ENCODE peak calls at places on chromosomes 11 and 22, in five cellular contexts. I is astrocyte, O is endothelial cell of umbilical vein, B is OCI-LY7, Q is PC-3. F is an unnamed sample.

GRCh38 chr11:17298302-17298701 is 21.8 kb downstream of the NUCB2 start:
- DNase-seq in I (no peak), O (no peak), B (no peak), Q (no peak), F (no peak)

GRCh38 chr11:78312712-78313111 is 104.9 kb downstream of the GAB2 start:
- DNase-seq in I (no peak), O (no peak), B (no peak), Q (no peak), F (no peak)

GRCh38 chr11:94794287-94795168 is 26.4 kb downstream of the AMOTL1 start:
- DNase-seq in I (peak; percentile 99), O (peak; percentile 93), B (no peak), Q (peak; percentile 94), F (peak; percentile 93)

GRCh38 chr22:42560781-42561180 is 7.0 kb downstream of the SERHL2 start:
- DNase-seq in I (no peak), O (no peak), B (peak; percentile 64), Q (no peak), F (peak; percentile 14)

GRCh38 chr22:38462960-38463784 is 4.7 kb upstream of the KDELR3 start:
- DNase-seq in I (no peak), O (no peak), B (peak; percentile 62), Q (no peak), F (peak; percentile 59)

GRCh38 chr11:114191893-114192292 is 104.3 kb upstream of the NNMT start:
- DNase-seq in I (no peak), O (no peak), B (no peak), Q (no peak), F (no peak)

GRCh38 chr22:30803679-30804078 is 109.0 kb downstream of the OSBP2 start:
- DNase-seq in I (no peak), O (no peak), B (no peak), Q (no peak), F (no peak)

GRCh38 chr22:19610518-19611253 is 86.5 kb upstream of the CLDN5 start:
- DNase-seq in I (no peak), O (no peak), B (peak; percentile 24), Q (no peak), F (no peak)

GRCh38 chr11:103927535-103927934 is 108.9 kb upstream of the DDI1 start:
- DNase-seq in I (no peak), O (no peak), B (peak; percentile 28), Q (peak; percentile 49), F (no peak)

GRCh38 chr22:19213496-19214473 is 35.2 kb upstream of the SLC25A1 start:
- DNase-seq in I (no peak), O (no peak), B (no peak), Q (no peak), F (no peak)

GRCh38 chr11:123640677-123641494 is 13.5 kb downstream of the SCN3B start:
- DNase-seq in I (no peak), O (peak; percentile 49), B (peak; percentile 50), Q (peak; percentile 67), F (peak; percentile 40)

GRCh38 chr11:69920500-69921428 is 101.5 kb upstream of the FGF3 start:
- DNase-seq in I (no peak), O (no peak), B (no peak), Q (no peak), F (no peak)

GRCh38 chr11:107859459-107860239 is 1.1 kb upstream of the SLC35F2 start:
- DNase-seq in I (no peak), O (peak; percentile 49), B (peak; percentile 53), Q (peak; percentile 84), F (peak; percentile 25)

GRCh38 chr11:47245586-47246357 is 2.8 kb downstream of the ACP2 start:
- DNase-seq in I (no peak), O (no peak), B (no peak), Q (no peak), F (no peak)

GRCh38 chr22:36016656-36017055 is 12.0 kb downstream of the RBFOX2 start:
- DNase-seq in I (peak; percentile 62), O (no peak), B (peak; percentile 41), Q (no peak), F (no peak)

GRCh38 chr22:30245985-30246901 is at the start of gene LIF:
- DNase-seq in I (peak; percentile 75), O (peak; percentile 19), B (no peak), Q (no peak), F (peak; percentile 83)

GRCh38 chr11:4068962-4069361 is 25.6 kb upstream of the RRM1 start:
- DNase-seq in I (peak; percentile 15), O (no peak), B (peak; percentile 25), Q (no peak), F (no peak)

GRCh38 chr11:19959697-19960096 is 200.6 kb downstream of the DBX1 start:
- DNase-seq in I (peak; percentile 56), O (no peak), B (no peak), Q (no peak), F (no peak)

GRCh38 chr11:8283510-8284272 is 20.0 kb upstream of the LMO1 start:
- DNase-seq in I (no peak), O (no peak), B (no peak), Q (no peak), F (peak; percentile 18)

GRCh38 chr22:49960967-49961600 is 512 bp downstream of the PIM3 start:
- DNase-seq in I (peak; percentile 45), O (peak; percentile 26), B (peak; percentile 65), Q (peak; percentile 47), F (peak; percentile 45)

GRCh38 chr22:29617922-29618629 is 14.6 kb downstream of the NF2 start:
- DNase-seq in I (peak; percentile 83), O (no peak), B (no peak), Q (peak; percentile 86), F (peak; percentile 54)

GRCh38 chr11:30282289-30282631 is 40.6 kb upstream of the ARL14EP start:
- DNase-seq in I (no peak), O (no peak), B (peak; percentile 17), Q (no peak), F (no peak)

GRCh38 chr22:24402460-24403192 is 24.8 kb upstream of the ADORA2A start:
- DNase-seq in I (peak; percentile 93), O (peak; percentile 97), B (no peak), Q (peak; percentile 94), F (peak; percentile 94)

GRCh38 chr11:93775289-93775688 is 8.8 kb upstream of the MED17 start:
- DNase-seq in I (no peak), O (peak; percentile 26), B (peak; percentile 41), Q (peak; percentile 48), F (peak; percentile 18)

GRCh38 chr11:111571829-111572501 is 30.3 kb upstream of the SIK2 start:
- DNase-seq in I (no peak), O (peak; percentile 54), B (no peak), Q (peak; percentile 45), F (no peak)

GRCh38 chr11:111575748-111576147 is 26.5 kb upstream of the SIK2 start:
- DNase-seq in I (no peak), O (no peak), B (no peak), Q (no peak), F (no peak)

GRCh38 chr11:111574373-111575230 is 27.6 kb upstream of the SIK2 start:
- DNase-seq in I (no peak), O (no peak), B (peak; percentile 50), Q (no peak), F (peak; percentile 18)

GRCh38 chr11:111570796-111571195 is 30.3 kb downstream of the LAYN start:
- DNase-seq in I (no peak), O (peak; percentile 47), B (no peak), Q (no peak), F (no peak)

DNA sequence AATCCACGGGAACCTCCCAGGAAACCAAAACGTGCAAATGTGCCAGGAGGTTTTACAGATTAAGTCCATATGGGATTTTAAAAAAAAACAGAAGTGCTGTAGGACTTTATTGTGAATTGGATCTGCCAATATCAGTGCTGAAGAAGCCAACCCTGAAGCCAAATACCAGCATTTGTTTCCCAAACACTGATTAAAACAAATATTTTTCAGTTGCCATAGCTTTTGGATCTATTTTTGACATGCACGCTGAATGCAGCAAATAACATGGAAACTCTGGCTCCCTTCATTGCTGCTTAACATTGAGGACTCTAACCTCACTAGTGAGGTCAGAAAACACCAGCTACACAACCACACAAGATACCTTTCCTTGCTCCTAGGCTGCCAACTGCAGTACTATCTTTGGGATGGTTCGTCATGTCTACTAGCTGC is 28.4 kb upstream of the SIK2 start:
- DNase-seq in I (no peak), O (no peak), B (no peak), Q (no peak), F (peak; percentile 29)
- H2AFZ ChIP-seq in I (no peak overlapping the region), O (no peak overlapping the region), B (peak overlapping the region; percentile 87), Q (no peak overlapping the region), F (no peak overlapping the region)

GRCh38 chr11:2167141-2168045 is 4.2 kb downstream of the TH start:
- DNase-seq in I (no peak), O (no peak), B (no peak), Q (no peak), F (no peak)

GRCh38 chr11:2168286-2169000 is 3.2 kb downstream of the TH start:
- DNase-seq in I (no peak), O (no peak), B (no peak), Q (no peak), F (no peak)

GRCh38 chr11:2169626-2170570 is 1.7 kb downstream of the TH start:
- DNase-seq in I (no peak), O (no peak), B (no peak), Q (no peak), F (no peak)

GRCh38 chr11:2171531-2171930 is at the start of gene TH:
- DNase-seq in I (no peak), O (no peak), B (no peak), Q (no peak), F (no peak)

GRCh38 chr11:2169001-2169370 is 2.6 kb downstream of the TH start:
- DNase-seq in I (no peak), O (no peak), B (no peak), Q (no peak), F (no peak)
- H2AFZ ChIP-seq in I (no peak overlapping the region), O (no peak overlapping the region), B (no peak overlapping the region), Q (no peak overlapping the region), F (no peak overlapping the region)

DNA sequence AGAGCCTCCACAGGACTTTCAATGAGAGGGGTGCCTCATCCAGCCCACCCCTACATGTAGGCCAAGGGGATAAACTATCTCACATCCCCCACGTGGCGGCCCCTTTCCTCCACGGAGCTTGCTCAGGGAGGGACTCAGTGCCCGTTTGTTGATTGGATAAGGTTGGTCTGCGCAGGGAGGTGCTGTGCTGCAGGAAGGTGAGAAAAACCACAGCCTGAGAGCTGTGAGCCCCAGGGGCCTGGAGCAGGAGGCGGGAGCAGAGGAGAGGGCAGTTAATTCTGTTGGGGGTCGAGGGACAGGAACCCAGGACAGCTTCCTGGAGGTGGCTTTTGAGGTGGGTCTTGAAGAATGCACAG is 31.9 kb upstream of the ATXN10 start:
- DNase-seq in I (no peak), O (no peak), B (no peak), Q (no peak), F (no peak)
- H2AFZ ChIP-seq in I (no peak overlapping the region), O (no peak overlapping the region), B (no peak overlapping the region), Q (no peak overlapping the region), F (no peak overlapping the region)

GRCh38 chr11:26225643-26226042 is 106.3 kb upstream of the ANO3 start:
- DNase-seq in I (no peak), O (no peak), B (no peak), Q (no peak), F (no peak)
- H2AFZ ChIP-seq in I (no peak overlapping the region), O (peak overlapping the region; percentile 19), B (peak overlapping the region; percentile 52), Q (no peak overlapping the region), F (no peak overlapping the region)

GRCh38 chr11:126951465-126951864 is 49.1 kb downstream of the KIRREL3 start:
- DNase-seq in I (no peak), O (no peak), B (no peak), Q (no peak), F (no peak)
- H2AFZ ChIP-seq in I (no peak overlapping the region), O (no peak overlapping the region), B (no peak overlapping the region), Q (no peak overlapping the region), F (no peak overlapping the region)